ENCODE peak calls at places on chromosomes 1 and 21, in six cellular contexts. K, C, L, F, J and D are unnamed samples.

GRCh38 chr1:15757575-15758401 is 807 bp upstream of the FBLIM1 start:
- DNase-seq in K (no peak), C (no peak), L (no peak), F (no peak), J (no peak), D (peak; percentile 75)

GRCh38 chr1:200438911-200439310 is 29.1 kb upstream of the ZNF281 start:
- DNase-seq in K (no peak), C (no peak), L (no peak), F (no peak), J (no peak), D (no peak)

GRCh38 chr1:209769171-209769904 is 13.5 kb downstream of the TRAF3IP3 start:
- DNase-seq in K (no peak), C (peak; percentile 51), L (peak; percentile 86), F (no peak), J (no peak), D (no peak)

GRCh38 chr1:32465541-32466002 is 700 bp downstream of the ZBTB8B start:
- DNase-seq in K (no peak), C (no peak), L (no peak), F (no peak), J (no peak), D (no peak)

GRCh38 chr1:205256956-205257615 is 29.3 kb downstream of the TMCC2 start:
- DNase-seq in K (no peak), C (no peak), L (no peak), F (no peak), J (no peak), D (no peak)

GRCh38 chr1:200153277-200154055 is 126.0 kb downstream of the NR5A2 start:
- DNase-seq in K (no peak), C (no peak), L (peak; percentile 62), F (no peak), J (no peak), D (no peak)

GRCh38 chr1:234607091-234608025 is 2.6 kb downstream of the IRF2BP2 start:
- DNase-seq in K (peak; percentile 14), C (no peak), L (peak; percentile 44), F (peak; percentile 64), J (no peak), D (peak; percentile 77)

GRCh38 chr1:86933562-86934377 is 19.3 kb downstream of the HS2ST1 start:
- DNase-seq in K (no peak), C (no peak), L (no peak), F (no peak), J (no peak), D (no peak)

GRCh38 chr1:45047032-45047431 is 35.0 kb downstream of the UROD start:
- DNase-seq in K (no peak), C (no peak), L (no peak), F (no peak), J (no peak), D (no peak)

GRCh38 chr1:107862064-107862463 is 102.9 kb downstream of the VAV3 start:
- DNase-seq in K (no peak), C (no peak), L (no peak), F (no peak), J (no peak), D (no peak)

GRCh38 chr1:195637474-195637873 is 970.8 kb downstream of the KCNT2 start:
- DNase-seq in K (no peak), C (no peak), L (no peak), F (no peak), J (no peak), D (no peak)

GRCh38 chr21:14740116-14740515 is 194.0 kb upstream of the SAMSN1 start:
- DNase-seq in K (no peak), C (no peak), L (no peak), F (no peak), J (no peak), D (no peak)